ENCODE peak calls at places on chromosome X, in six cellular contexts. One of them, this sample, is unnamed. For H3K36me3, the result is how much of the 10 kb centered on the place peaks cover.

GRCh38 chrX:41981481-41982013 is 58.2 kb upstream of the CASK start:
- DNase-seq in testis: no peak
- DNase-seq in HCT116: no peak
- DNase-seq in pancreas: no peak
- DNase-seq in colonic mucosa: no peak
- DNase-seq in fibroblast of lung: no peak
- DNase-seq in this sample: no peak

GRCh38 chrX:154097003-154097596 is 417 bp downstream of the MECP2 start:
- DNase-seq in testis: peak
- DNase-seq in HCT116: no peak
- DNase-seq in pancreas: peak
- DNase-seq in colonic mucosa: peak
- DNase-seq in fibroblast of lung: peak
- DNase-seq in this sample: peak

GRCh38 chrX:20409991-20410390 is 143.3 kb upstream of the RPS6KA3 start:
- DNase-seq in testis: no peak
- DNase-seq in HCT116: no peak
- DNase-seq in pancreas: no peak
- DNase-seq in colonic mucosa: no peak
- DNase-seq in fibroblast of lung: no peak
- DNase-seq in this sample: no peak

GRCh38 chrX:20311505-20311904 is 44.8 kb upstream of the RPS6KA3 start:
- DNase-seq in testis: no peak
- DNase-seq in HCT116: no peak
- DNase-seq in pancreas: no peak
- DNase-seq in colonic mucosa: no peak
- DNase-seq in fibroblast of lung: no peak
- DNase-seq in this sample: no peak

GRCh38 chrX:113399501-113400192 is 559.0 kb upstream of the AMOT start:
- DNase-seq in testis: no peak
- DNase-seq in HCT116: peak
- DNase-seq in pancreas: no peak
- DNase-seq in colonic mucosa: no peak
- DNase-seq in fibroblast of lung: no peak
- DNase-seq in this sample: no peak

GRCh38 chrX:77455437-77455836 is 8.2 kb downstream of the FGF16 start:
- DNase-seq in testis: no peak
- DNase-seq in HCT116: no peak
- DNase-seq in pancreas: no peak
- DNase-seq in colonic mucosa: no peak
- DNase-seq in fibroblast of lung: no peak
- DNase-seq in this sample: no peak

GRCh38 chrX:20952180-20952579 is 422.0 kb upstream of the CNKSR2 start:
- DNase-seq in testis: no peak
- DNase-seq in HCT116: no peak
- DNase-seq in pancreas: no peak
- DNase-seq in colonic mucosa: no peak
- DNase-seq in fibroblast of lung: no peak
- DNase-seq in this sample: no peak

GRCh38 chrX:345020-345925 is 26.7 kb upstream of the GTPBP6 start:
- DNase-seq in testis: no peak
- DNase-seq in HCT116: no peak
- DNase-seq in pancreas: no peak
- DNase-seq in colonic mucosa: no peak
- DNase-seq in fibroblast of lung: no peak
- DNase-seq in this sample: no peak

GRCh38 chrX:37746268-37746931 is 33.5 kb upstream of the CYBB start:
- DNase-seq in testis: no peak
- DNase-seq in HCT116: no peak
- DNase-seq in pancreas: no peak
- DNase-seq in colonic mucosa: no peak
- DNase-seq in fibroblast of lung: no peak
- DNase-seq in this sample: no peak

GRCh38 chrX:155115174-155115830 is 44.0 kb downstream of the BRCC3 start:
- DNase-seq in testis: no peak
- DNase-seq in HCT116: no peak
- DNase-seq in pancreas: no peak
- DNase-seq in colonic mucosa: no peak
- DNase-seq in fibroblast of lung: no peak
- DNase-seq in this sample: no peak

GRCh38 chrX:105552395-105552794 is 269.9 kb upstream of the NRK start:
- DNase-seq in testis: no peak
- DNase-seq in HCT116: no peak
- DNase-seq in pancreas: no peak
- DNase-seq in colonic mucosa: no peak
- DNase-seq in fibroblast of lung: peak
- DNase-seq in this sample: no peak

GRCh38 chrX:130155564-130155963 is 10.1 kb downstream of the AIFM1 start:
- DNase-seq in testis: no peak
- DNase-seq in HCT116: no peak
- DNase-seq in pancreas: no peak
- DNase-seq in colonic mucosa: no peak
- DNase-seq in fibroblast of lung: no peak
- DNase-seq in this sample: no peak

GRCh38 chrX:24133280-24133679 is 16.2 kb upstream of the ZFX start:
- DNase-seq in testis: no peak
- DNase-seq in HCT116: no peak
- DNase-seq in pancreas: no peak
- DNase-seq in colonic mucosa: no peak
- DNase-seq in fibroblast of lung: no peak
- DNase-seq in this sample: no peak

GRCh38 chrX:49712577-49712976 is 16.8 kb upstream of the PAGE1 start:
- DNase-seq in testis: no peak
- DNase-seq in HCT116: no peak
- DNase-seq in pancreas: no peak
- DNase-seq in colonic mucosa: no peak
- DNase-seq in fibroblast of lung: no peak
- DNase-seq in this sample: no peak

GRCh38 chrX:154458116-154458953 is at the start of gene PLXNA3:
- DNase-seq in testis: peak
- DNase-seq in HCT116: no peak
- DNase-seq in pancreas: peak
- DNase-seq in colonic mucosa: no peak
- DNase-seq in fibroblast of lung: no peak
- DNase-seq in this sample: no peak

GRCh38 chrX:926991-927390 is 285.5 kb downstream of the CRLF2 start:
- DNase-seq in testis: no peak
- DNase-seq in HCT116: no peak
- DNase-seq in pancreas: no peak
- DNase-seq in colonic mucosa: no peak
- DNase-seq in fibroblast of lung: no peak
- DNase-seq in this sample: no peak

GRCh38 chrX:31349515-31349914 is 277.7 kb upstream of the FTHL17 start:
- DNase-seq in testis: no peak
- DNase-seq in HCT116: no peak
- DNase-seq in pancreas: no peak
- DNase-seq in colonic mucosa: no peak
- DNase-seq in fibroblast of lung: no peak
- DNase-seq in this sample: no peak

GRCh38 chrX:12360389-12360788 is 222.1 kb downstream of the FRMPD4 start:
- DNase-seq in testis: no peak
- DNase-seq in HCT116: no peak
- DNase-seq in pancreas: no peak
- DNase-seq in colonic mucosa: no peak
- DNase-seq in fibroblast of lung: peak
- DNase-seq in this sample: no peak

GRCh38 chrX:2697741-2698294 is 6.7 kb downstream of the CD99 start:
- DNase-seq in testis: no peak
- DNase-seq in HCT116: no peak
- DNase-seq in pancreas: no peak
- DNase-seq in colonic mucosa: no peak
- DNase-seq in fibroblast of lung: peak
- DNase-seq in this sample: no peak

GRCh38 chrX:24870143-24870542 is 145.6 kb downstream of the ARX start:
- DNase-seq in testis: no peak
- DNase-seq in HCT116: no peak
- DNase-seq in pancreas: no peak
- DNase-seq in colonic mucosa: no peak
- DNase-seq in fibroblast of lung: peak
- DNase-seq in this sample: no peak

GRCh38 chrX:38050806-38051205 is 44.5 kb downstream of the SYTL5 start:
- DNase-seq in testis: no peak
- DNase-seq in HCT116: no peak
- DNase-seq in pancreas: no peak
- DNase-seq in colonic mucosa: no peak
- DNase-seq in fibroblast of lung: no peak
- DNase-seq in this sample: no peak

GRCh38 chrX:18833071-18833731 is 125.8 kb downstream of the PPEF1 start:
- DNase-seq in testis: peak
- DNase-seq in HCT116: no peak
- DNase-seq in pancreas: no peak
- DNase-seq in colonic mucosa: no peak
- DNase-seq in fibroblast of lung: peak
- DNase-seq in this sample: peak

GRCh38 chrX:119682019-119682989 is 10.7 kb downstream of the SEPTIN6 start:
- DNase-seq in testis: no peak
- DNase-seq in HCT116: no peak
- DNase-seq in pancreas: no peak
- DNase-seq in colonic mucosa: no peak
- DNase-seq in fibroblast of lung: no peak
- DNase-seq in this sample: no peak

GRCh38 chrX:1452497-1453389 is at the start of gene ASMTL:
- DNase-seq in testis: peak
- DNase-seq in HCT116: peak
- DNase-seq in pancreas: peak
- DNase-seq in colonic mucosa: peak
- DNase-seq in fibroblast of lung: peak
- DNase-seq in this sample: peak

GRCh38 chrX:129581904-129582303 is 41.8 kb downstream of the OCRL start:
- DNase-seq in testis: no peak
- DNase-seq in HCT116: no peak
- DNase-seq in pancreas: no peak
- DNase-seq in colonic mucosa: no peak
- DNase-seq in fibroblast of lung: no peak
- DNase-seq in this sample: no peak

GRCh38 chrX:153646620-153647373 is at the start of gene DUSP9:
- DNase-seq in testis: peak
- DNase-seq in HCT116: no peak
- DNase-seq in pancreas: peak
- DNase-seq in colonic mucosa: peak
- DNase-seq in fibroblast of lung: no peak
- DNase-seq in this sample: peak

GRCh38 chrX:49077941-49078340 is 1.7 kb downstream of the WDR45 start:
- DNase-seq in testis: no peak
- DNase-seq in HCT116: no peak
- DNase-seq in pancreas: no peak
- DNase-seq in colonic mucosa: no peak
- DNase-seq in fibroblast of lung: no peak
- DNase-seq in this sample: no peak

GRCh38 chrX:45515262-45516215 is 314.9 kb upstream of the DIPK2B start:
- DNase-seq in testis: peak
- DNase-seq in HCT116: peak
- DNase-seq in pancreas: peak
- DNase-seq in colonic mucosa: peak
- DNase-seq in fibroblast of lung: peak
- DNase-seq in this sample: peak

GRCh38 chrX:22122510-22122909 is 90.4 kb downstream of the PHEX start:
- DNase-seq in testis: no peak
- DNase-seq in HCT116: no peak
- DNase-seq in pancreas: no peak
- DNase-seq in colonic mucosa: no peak
- DNase-seq in fibroblast of lung: peak
- DNase-seq in this sample: no peak

GRCh38 chrX:72269671-72270251 is 7.3 kb downstream of the RPS4X start:
- DNase-seq in testis: no peak
- DNase-seq in HCT116: no peak
- DNase-seq in pancreas: no peak
- DNase-seq in colonic mucosa: no peak
- DNase-seq in fibroblast of lung: peak
- DNase-seq in this sample: peak

GRCh38 chrX:72271812-72272211 is 5.2 kb downstream of the RPS4X start:
- DNase-seq in testis: no peak
- DNase-seq in HCT116: no peak
- DNase-seq in pancreas: no peak
- DNase-seq in colonic mucosa: no peak
- DNase-seq in fibroblast of lung: no peak
- DNase-seq in this sample: no peak

GRCh38 chrX:72270316-72270866 is 6.7 kb downstream of the RPS4X start:
- DNase-seq in testis: no peak
- DNase-seq in HCT116: no peak
- DNase-seq in pancreas: no peak
- DNase-seq in colonic mucosa: no peak
- DNase-seq in fibroblast of lung: no peak
- DNase-seq in this sample: no peak

GRCh38 chrX:72272868-72273267 is 4.2 kb downstream of the RPS4X start:
- DNase-seq in testis: no peak
- DNase-seq in HCT116: no peak
- DNase-seq in pancreas: no peak
- DNase-seq in colonic mucosa: no peak
- DNase-seq in fibroblast of lung: no peak
- DNase-seq in this sample: no peak

GRCh38 chrX:72271091-72271490 is 6.0 kb downstream of the RPS4X start:
- DNase-seq in testis: no peak
- DNase-seq in HCT116: no peak
- DNase-seq in pancreas: no peak
- DNase-seq in colonic mucosa: no peak
- DNase-seq in fibroblast of lung: no peak
- DNase-seq in this sample: no peak
- H3K36me3 ChIP-seq in testis: under half
- H3K36me3 ChIP-seq in HCT116: under half
- H3K36me3 ChIP-seq in pancreas: under half
- H3K36me3 ChIP-seq in colonic mucosa: under half
- H3K36me3 ChIP-seq in fibroblast of lung: under half
- H3K36me3 ChIP-seq in this sample: under half

GRCh38 chrX:46903458-46904242 is 8.6 kb upstream of the JADE3 start:
- DNase-seq in testis: peak
- DNase-seq in HCT116: peak
- DNase-seq in pancreas: peak
- DNase-seq in colonic mucosa: peak
- DNase-seq in fibroblast of lung: peak
- DNase-seq in this sample: peak
- H3K4me3 ChIP-seq in testis: no peak
- H3K4me3 ChIP-seq in HCT116: peak
- H3K4me3 ChIP-seq in pancreas: no peak
- H3K4me3 ChIP-seq in colonic mucosa: peak
- H3K4me3 ChIP-seq in fibroblast of lung: peak
- H3K4me3 ChIP-seq in this sample: no peak

GRCh38 chrX:115588180-115588579 is 27.2 kb downstream of the PLS3 start:
- DNase-seq in testis: no peak
- DNase-seq in HCT116: no peak
- DNase-seq in pancreas: no peak
- DNase-seq in colonic mucosa: no peak
- DNase-seq in fibroblast of lung: peak
- DNase-seq in this sample: no peak
- H3K27ac ChIP-seq in testis: no peak
- H3K27ac ChIP-seq in HCT116: no peak
- H3K27ac ChIP-seq in pancreas: no peak
- H3K27ac ChIP-seq in colonic mucosa: no peak
- H3K27ac ChIP-seq in fibroblast of lung: no peak
- H3K27ac ChIP-seq in this sample: no peak

DNA sequence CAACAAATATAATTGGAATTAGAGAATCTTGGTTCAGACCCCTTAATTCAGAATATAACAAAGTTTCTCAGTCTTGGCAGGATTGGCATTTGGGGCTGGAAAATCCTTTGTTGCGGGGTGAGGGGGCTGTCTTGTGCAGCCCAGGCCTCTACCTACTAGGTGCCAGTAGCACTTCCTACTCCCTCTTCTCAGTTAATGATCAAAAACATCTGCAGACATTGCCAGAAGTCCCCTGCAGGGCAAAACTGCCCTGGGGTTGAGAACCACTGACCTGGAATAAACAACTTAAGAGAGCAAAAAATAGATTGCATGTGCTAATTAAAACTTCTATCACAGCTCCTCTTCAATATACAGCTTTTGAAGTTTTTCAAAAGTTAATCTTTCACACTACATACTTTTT is 36.7 kb upstream of the CXorf38 start:
- DNase-seq in testis: no peak
- DNase-seq in HCT116: no peak
- DNase-seq in pancreas: no peak
- DNase-seq in colonic mucosa: no peak
- DNase-seq in fibroblast of lung: no peak
- DNase-seq in this sample: no peak
- H3K36me3 ChIP-seq in testis: under half
- H3K36me3 ChIP-seq in HCT116: under half
- H3K36me3 ChIP-seq in pancreas: under half
- H3K36me3 ChIP-seq in colonic mucosa: under half
- H3K36me3 ChIP-seq in fibroblast of lung: under half
- H3K36me3 ChIP-seq in this sample: under half

This sample was measured in adrenal gland.